ENCODE peak calls at places on chromosomes 11 and 22, in four cellular contexts. U is cardiac muscle cell, V is pancreas, B is lower lobe of right lung. T is an unnamed sample.
A peak's percentile ranks its signal among the peaks of the same experiment; 100 is the strongest.

GRCh38 chr11:117817213-117818035 is 7.1 kb downstream of the FXYD2 start:
- DNase-seq in U (peak; percentile 83), V (peak; percentile 94), B (peak; percentile 83), T (peak; percentile 93)

GRCh38 chr22:33952776-33953175 is 32.5 kb upstream of the LARGE1 start:
- DNase-seq in U (no peak), V (no peak), B (no peak), T (no peak)

GRCh38 chr11:101582242-101583052 is 1.4 kb downstream of the TRPC6 start:
- DNase-seq in U (no peak), V (peak; percentile 53), B (no peak), T (no peak)

GRCh38 chr11:13289081-13289480 is 11.5 kb downstream of the BMAL1 start:
- DNase-seq in U (peak; percentile 42), V (no peak), B (no peak), T (no peak)

GRCh38 chr11:7576671-7577225 is 62.9 kb downstream of the PPFIBP2 start:
- DNase-seq in U (peak; percentile 63), V (no peak), B (no peak), T (no peak)

GRCh38 chr11:57491371-57492061 is 24.0 kb downstream of the SLC43A1 start:
- DNase-seq in U (peak; percentile 46), V (no peak), B (no peak), T (peak; percentile 64)

GRCh38 chr11:57792060-57792541 is 30.5 kb downstream of the CTNND1 start:
- DNase-seq in U (peak; percentile 49), V (no peak), B (peak; percentile 95), T (no peak)

GRCh38 chr11:10659339-10660216 is 34.0 kb downstream of the IRAG1 start:
- DNase-seq in U (peak; percentile 77), V (no peak), B (no peak), T (peak; percentile 89)

GRCh38 chr22:31952459-31952858 is 8.1 kb downstream of the YWHAH start:
- DNase-seq in U (peak; percentile 86), V (no peak), B (no peak), T (no peak)

GRCh38 chr11:119422505-119423416 is at the start of gene THY1:
- DNase-seq in U (peak; percentile 48), V (no peak), B (no peak), T (no peak)

GRCh38 chr11:65314501-65315203 is at the start of gene CDC42EP2:
- DNase-seq in U (peak; percentile 90), V (peak; percentile 97), B (peak; percentile 92), T (peak; percentile 87)

GRCh38 chr11:129946256-129946655 is 50.9 kb upstream of the NFRKB start:
- DNase-seq in U (no peak), V (no peak), B (no peak), T (no peak)

GRCh38 chr22:29625090-29625825 is 21.8 kb downstream of the NF2 start:
- DNase-seq in U (peak; percentile 78), V (no peak), B (peak; percentile 62), T (no peak)

GRCh38 chr22:29617922-29618629 is 14.6 kb downstream of the NF2 start:
- DNase-seq in U (peak; percentile 52), V (no peak), B (no peak), T (peak; percentile 24)

GRCh38 chr22:29623553-29624169 is 20.2 kb downstream of the NF2 start:
- DNase-seq in U (no peak), V (no peak), B (no peak), T (no peak)

GRCh38 chr22:29623059-29623458 is 19.6 kb downstream of the NF2 start:
- DNase-seq in U (no peak), V (no peak), B (no peak), T (no peak)

DNA sequence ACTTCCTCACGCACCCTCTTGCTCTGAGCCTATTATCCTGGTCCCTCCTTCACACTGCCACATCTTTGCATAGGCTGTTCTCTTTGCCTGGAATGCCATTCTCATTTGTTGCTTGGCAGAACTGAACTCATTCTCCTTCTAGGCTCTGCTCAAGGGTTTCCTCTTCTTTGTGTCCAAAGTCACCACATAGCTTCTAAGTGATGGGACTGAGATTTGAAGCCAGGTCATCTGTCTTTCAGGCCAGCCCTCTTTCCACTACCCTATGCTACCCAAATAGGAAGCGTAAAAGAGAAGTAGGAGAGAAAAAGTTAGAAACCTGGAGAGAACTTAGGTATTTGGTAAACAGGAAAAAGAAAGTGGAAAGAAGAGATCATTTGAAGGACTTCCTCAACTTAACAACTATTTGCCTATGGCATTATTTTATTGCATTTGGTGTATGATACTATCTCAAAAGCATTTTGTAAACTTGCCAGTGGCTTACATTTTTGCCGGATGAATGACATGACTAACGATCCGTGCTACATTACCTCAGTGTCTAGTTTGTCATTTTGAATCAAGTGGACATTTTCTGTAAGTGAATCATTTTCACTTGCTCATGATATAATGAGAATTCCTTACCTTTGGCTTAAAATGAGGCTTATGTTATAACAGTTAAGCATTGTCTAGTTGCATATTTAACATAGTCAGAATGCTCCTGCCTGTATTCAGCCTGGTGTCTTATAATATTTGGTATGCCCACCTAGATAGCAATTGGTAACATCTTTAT is 18.5 kb downstream of the NF2 start:
- DNase-seq in U (peak; percentile 81), V (no peak), B (no peak), T (no peak)
- H3K4me1 ChIP-seq in U (peaks cover 17% of the 10 kb centered on the region), V (peaks cover 34% of the 10 kb centered on the region), B (peaks cover 63% of the 10 kb centered on the region), T (peaks cover 36% of the 10 kb centered on the region)

GRCh38 chr22:46465793-46466192 is 71.6 kb downstream of the CELSR1 start:
- DNase-seq in U (no peak), V (no peak), B (peak; percentile 71), T (no peak)
- H3K27me3 ChIP-seq in U (no peaks in the 10 kb centered on the region), V (no peaks in the 10 kb centered on the region), B (no peaks in the 10 kb centered on the region), T (no peaks in the 10 kb centered on the region)

GRCh38 chr22:39239561-39240423 is 5.0 kb downstream of the PDGFB start:
- DNase-seq in U (no peak), V (peak; percentile 91), B (peak; percentile 91), T (no peak)

GRCh38 chr22:39242809-39243442 is 1.9 kb downstream of the PDGFB start:
- DNase-seq in U (no peak), V (peak; percentile 88), B (no peak), T (peak; percentile 86)

GRCh38 chr22:39241632-39242388 is 3.0 kb downstream of the PDGFB start:
- DNase-seq in U (no peak), V (no peak), B (no peak), T (peak; percentile 42)

GRCh38 chr22:39242389-39242808 is 2.4 kb downstream of the PDGFB start:
- DNase-seq in U (no peak), V (no peak), B (no peak), T (no peak)

GRCh38 chr22:39240841-39241631 is 3.7 kb downstream of the PDGFB start:
- DNase-seq in U (no peak), V (peak; percentile 73), B (peak; percentile 73), T (peak; percentile 96)
- H3K4me1 ChIP-seq in U (peaks cover 40% of the 10 kb centered on the region), V (peaks cover 34% of the 10 kb centered on the region), B (peaks cover 86% of the 10 kb centered on the region), T (peaks cover 20% of the 10 kb centered on the region)

GRCh38 chr22:19232620-19233019 is 54.1 kb upstream of the SLC25A1 start:
- DNase-seq in U (peak; percentile 44), V (no peak), B (no peak), T (no peak)

GRCh38 chr22:19234126-19234896 is 55.8 kb upstream of the SLC25A1 start:
- DNase-seq in U (no peak), V (no peak), B (no peak), T (no peak)

GRCh38 chr22:19231986-19232385 is 53.5 kb upstream of the SLC25A1 start:
- DNase-seq in U (no peak), V (no peak), B (no peak), T (no peak)

GRCh38 chr22:19235874-19236273 is 55.6 kb downstream of the CLTCL1 start:
- DNase-seq in U (no peak), V (no peak), B (no peak), T (no peak)

GRCh38 chr22:19233189-19233661 is 54.7 kb upstream of the SLC25A1 start:
- DNase-seq in U (no peak), V (no peak), B (no peak), T (no peak)
- H3K27me3 ChIP-seq in U (no peaks in the 10 kb centered on the region), V (no peaks in the 10 kb centered on the region), B (no peaks in the 10 kb centered on the region), T (no peaks in the 10 kb centered on the region)

GRCh38 chr22:45686004-45686403 is 14.4 kb downstream of the ATXN10 start:
- DNase-seq in U (no peak), V (no peak), B (no peak), T (no peak)

GRCh38 chr22:45686842-45687241 is 15.2 kb downstream of the ATXN10 start:
- DNase-seq in U (no peak), V (no peak), B (no peak), T (no peak)

GRCh38 chr22:45690008-45690407 is 18.4 kb downstream of the ATXN10 start:
- DNase-seq in U (no peak), V (no peak), B (no peak), T (no peak)

GRCh38 chr22:45688606-45689080 is 17.0 kb downstream of the ATXN10 start:
- DNase-seq in U (peak; percentile 91), V (no peak), B (no peak), T (peak; percentile 30)

GRCh38 chr22:45689195-45689594 is 17.6 kb downstream of the ATXN10 start:
- DNase-seq in U (no peak), V (no peak), B (no peak), T (no peak)
- H3K4me1 ChIP-seq in U (peaks cover 12% of the 10 kb centered on the region), V (peaks cover 28% of the 10 kb centered on the region), B (peaks cover 45% of the 10 kb centered on the region), T (peaks cover 20% of the 10 kb centered on the region)

GRCh38 chr11:2553198-2553597 is 108.4 kb downstream of the KCNQ1 start:
- DNase-seq in U (no peak), V (no peak), B (no peak), T (no peak)
- H3K27me3 ChIP-seq in U (peaks cover 9% of the 10 kb centered on the region), V (no peaks in the 10 kb centered on the region), B (no peaks in the 10 kb centered on the region), T (no peaks in the 10 kb centered on the region)

T was measured in Caco-2.